ENCODE peak calls at places on chromosomes 5 and 9, in eight cellular contexts. One of them, this sample, is unnamed.

GRCh38 chr5:454936-455335 is 12.0 kb downstream of the EXOC3 start:
- DNase-seq in fibroblast of lung: no peak
- DNase-seq in breast epithelium: no peak
- DNase-seq in fibroblast of mammary gland: no peak
- DNase-seq in AG09319: no peak
- DNase-seq in kidney epithelial cell: no peak
- DNase-seq in A549: no peak
- DNase-seq in spleen: peak
- DNase-seq in this sample: peak

GRCh38 chr5:149714877-149715502 is 15.1 kb upstream of the PPARGC1B start:
- DNase-seq in breast epithelium: no peak
- DNase-seq in A549: no peak
- DNase-seq in kidney epithelial cell: no peak
- DNase-seq in fibroblast of mammary gland: no peak
- DNase-seq in spleen: no peak
- DNase-seq in AG09319: no peak
- DNase-seq in fibroblast of lung: no peak
- DNase-seq in this sample: no peak

GRCh38 chr5:7876867-7877266 is 7.9 kb downstream of the MTRR start:
- DNase-seq in fibroblast of mammary gland: peak
- DNase-seq in kidney epithelial cell: peak
- DNase-seq in spleen: no peak
- DNase-seq in AG09319: no peak
- DNase-seq in fibroblast of lung: peak
- DNase-seq in breast epithelium: no peak
- DNase-seq in A549: no peak
- DNase-seq in this sample: no peak

GRCh38 chr9:136543280-136543679 is 2.6 kb downstream of the NOTCH1 start:
- DNase-seq in kidney epithelial cell: no peak
- DNase-seq in breast epithelium: no peak
- DNase-seq in fibroblast of lung: no peak
- DNase-seq in A549: no peak
- DNase-seq in fibroblast of mammary gland: no peak
- DNase-seq in spleen: no peak
- DNase-seq in AG09319: no peak
- DNase-seq in this sample: no peak

GRCh38 chr5:151496041-151496484 is 48.7 kb downstream of the SLC36A1 start:
- DNase-seq in AG09319: no peak
- DNase-seq in fibroblast of lung: peak
- DNase-seq in spleen: no peak
- DNase-seq in kidney epithelial cell: no peak
- DNase-seq in fibroblast of mammary gland: no peak
- DNase-seq in A549: no peak
- DNase-seq in breast epithelium: no peak
- DNase-seq in this sample: no peak

GRCh38 chr9:112841261-112841660 is 49.4 kb downstream of the SLC46A2 start:
- DNase-seq in spleen: no peak
- DNase-seq in fibroblast of lung: no peak
- DNase-seq in breast epithelium: no peak
- DNase-seq in A549: no peak
- DNase-seq in kidney epithelial cell: no peak
- DNase-seq in fibroblast of mammary gland: no peak
- DNase-seq in AG09319: no peak
- DNase-seq in this sample: no peak

GRCh38 chr9:89658931-89659330 is 54.1 kb downstream of the GADD45G start:
- DNase-seq in kidney epithelial cell: no peak
- DNase-seq in spleen: peak
- DNase-seq in A549: no peak
- DNase-seq in fibroblast of mammary gland: no peak
- DNase-seq in AG09319: no peak
- DNase-seq in breast epithelium: no peak
- DNase-seq in fibroblast of lung: no peak
- DNase-seq in this sample: no peak

GRCh38 chr9:130421802-130422276 is 22.9 kb upstream of the ASS1 start:
- DNase-seq in fibroblast of lung: peak
- DNase-seq in breast epithelium: no peak
- DNase-seq in AG09319: no peak
- DNase-seq in A549: no peak
- DNase-seq in kidney epithelial cell: no peak
- DNase-seq in fibroblast of mammary gland: peak
- DNase-seq in spleen: no peak
- DNase-seq in this sample: no peak

GRCh38 chr9:105054488-105054887 is 126.5 kb upstream of the ABCA1 start:
- DNase-seq in A549: no peak
- DNase-seq in kidney epithelial cell: no peak
- DNase-seq in spleen: no peak
- DNase-seq in AG09319: peak
- DNase-seq in breast epithelium: no peak
- DNase-seq in fibroblast of lung: peak
- DNase-seq in fibroblast of mammary gland: peak
- DNase-seq in this sample: no peak

GRCh38 chr5:137313526-137314175 is 185.5 kb downstream of the SPOCK1 start:
- DNase-seq in fibroblast of lung: no peak
- DNase-seq in kidney epithelial cell: no peak
- DNase-seq in breast epithelium: no peak
- DNase-seq in fibroblast of mammary gland: no peak
- DNase-seq in A549: no peak
- DNase-seq in spleen: no peak
- DNase-seq in AG09319: no peak
- DNase-seq in this sample: no peak

GRCh38 chr9:107137495-107138202 is 145.4 kb upstream of the RAD23B start:
- DNase-seq in breast epithelium: no peak
- DNase-seq in fibroblast of mammary gland: peak
- DNase-seq in spleen: no peak
- DNase-seq in kidney epithelial cell: no peak
- DNase-seq in AG09319: no peak
- DNase-seq in fibroblast of lung: no peak
- DNase-seq in A549: peak
- DNase-seq in this sample: no peak

GRCh38 chr5:154002093-154002492 is 36.6 kb downstream of the FAM114A2 start:
- DNase-seq in fibroblast of lung: peak
- DNase-seq in fibroblast of mammary gland: peak
- DNase-seq in AG09319: peak
- DNase-seq in spleen: no peak
- DNase-seq in A549: no peak
- DNase-seq in breast epithelium: no peak
- DNase-seq in kidney epithelial cell: no peak
- DNase-seq in this sample: no peak

GRCh38 chr5:11050596-11051304 is 289.7 kb upstream of the DAP start:
- DNase-seq in A549: no peak
- DNase-seq in spleen: no peak
- DNase-seq in fibroblast of lung: peak
- DNase-seq in AG09319: no peak
- DNase-seq in fibroblast of mammary gland: peak
- DNase-seq in breast epithelium: no peak
- DNase-seq in kidney epithelial cell: no peak
- DNase-seq in this sample: no peak

GRCh38 chr9:21711504-21711903 is 90.9 kb upstream of the MTAP start:
- DNase-seq in A549: no peak
- DNase-seq in kidney epithelial cell: peak
- DNase-seq in AG09319: peak
- DNase-seq in breast epithelium: no peak
- DNase-seq in fibroblast of lung: peak
- DNase-seq in fibroblast of mammary gland: peak
- DNase-seq in spleen: no peak
- DNase-seq in this sample: no peak

GRCh38 chr5:181100121-181101015 is 30.6 kb downstream of the OR2V1 start:
- DNase-seq in breast epithelium: peak
- DNase-seq in fibroblast of lung: peak
- DNase-seq in AG09319: no peak
- DNase-seq in kidney epithelial cell: no peak
- DNase-seq in spleen: no peak
- DNase-seq in fibroblast of mammary gland: peak
- DNase-seq in A549: no peak
- DNase-seq in this sample: no peak

GRCh38 chr5:134873494-134873893 is 677 bp upstream of the TXNDC15 start:
- DNase-seq in breast epithelium: no peak
- DNase-seq in fibroblast of lung: no peak
- DNase-seq in fibroblast of mammary gland: peak
- DNase-seq in spleen: no peak
- DNase-seq in A549: no peak
- DNase-seq in AG09319: no peak
- DNase-seq in kidney epithelial cell: no peak
- DNase-seq in this sample: no peak

GRCh38 chr5:108983456-108984092 is 235.9 kb downstream of the FER start:
- DNase-seq in kidney epithelial cell: no peak
- DNase-seq in A549: no peak
- DNase-seq in fibroblast of mammary gland: peak
- DNase-seq in breast epithelium: no peak
- DNase-seq in AG09319: no peak
- DNase-seq in fibroblast of lung: peak
- DNase-seq in spleen: no peak
- DNase-seq in this sample: no peak

GRCh38 chr9:14258840-14259239 is 55.1 kb downstream of the NFIB start:
- DNase-seq in breast epithelium: no peak
- DNase-seq in AG09319: no peak
- DNase-seq in fibroblast of lung: peak
- DNase-seq in kidney epithelial cell: no peak
- DNase-seq in A549: no peak
- DNase-seq in spleen: no peak
- DNase-seq in fibroblast of mammary gland: peak
- DNase-seq in this sample: no peak

GRCh38 chr5:57738787-57739186 is 256.2 kb upstream of the ACTBL2 start:
- DNase-seq in fibroblast of lung: no peak
- DNase-seq in spleen: no peak
- DNase-seq in kidney epithelial cell: no peak
- DNase-seq in fibroblast of mammary gland: no peak
- DNase-seq in breast epithelium: no peak
- DNase-seq in A549: no peak
- DNase-seq in AG09319: no peak
- DNase-seq in this sample: no peak

GRCh38 chr5:149526855-149527590 is 24.2 kb downstream of the CSNK1A1 start:
- DNase-seq in breast epithelium: no peak
- DNase-seq in AG09319: no peak
- DNase-seq in fibroblast of mammary gland: peak
- DNase-seq in spleen: no peak
- DNase-seq in kidney epithelial cell: no peak
- DNase-seq in A549: no peak
- DNase-seq in fibroblast of lung: peak
- DNase-seq in this sample: no peak

GRCh38 chr5:132434813-132435286 is 55.7 kb downstream of the IRF1 start:
- DNase-seq in A549: no peak
- DNase-seq in AG09319: no peak
- DNase-seq in fibroblast of lung: no peak
- DNase-seq in kidney epithelial cell: no peak
- DNase-seq in fibroblast of mammary gland: no peak
- DNase-seq in spleen: no peak
- DNase-seq in breast epithelium: no peak
- DNase-seq in this sample: no peak

GRCh38 chr9:91067306-91067860 is 265.8 kb downstream of the SYK start:
- DNase-seq in kidney epithelial cell: no peak
- DNase-seq in fibroblast of mammary gland: no peak
- DNase-seq in breast epithelium: no peak
- DNase-seq in spleen: no peak
- DNase-seq in A549: no peak
- DNase-seq in fibroblast of lung: no peak
- DNase-seq in AG09319: no peak
- DNase-seq in this sample: no peak

GRCh38 chr5:123966781-123967180 is 454.8 kb downstream of the CSNK1G3 start:
- DNase-seq in A549: no peak
- DNase-seq in fibroblast of lung: no peak
- DNase-seq in fibroblast of mammary gland: no peak
- DNase-seq in kidney epithelial cell: no peak
- DNase-seq in spleen: no peak
- DNase-seq in AG09319: no peak
- DNase-seq in breast epithelium: no peak
- DNase-seq in this sample: no peak

GRCh38 chr9:10525972-10526371 is 86.8 kb downstream of the PTPRD start:
- DNase-seq in breast epithelium: no peak
- DNase-seq in AG09319: no peak
- DNase-seq in A549: no peak
- DNase-seq in kidney epithelial cell: no peak
- DNase-seq in fibroblast of lung: no peak
- DNase-seq in fibroblast of mammary gland: no peak
- DNase-seq in spleen: no peak
- DNase-seq in this sample: no peak
- TF ChIP-seq CTCF in breast epithelium: no peak
- TF ChIP-seq CTCF in AG09319: no peak
- TF ChIP-seq CTCF in A549: no peak
- TF ChIP-seq CTCF in kidney epithelial cell: peak
- TF ChIP-seq CTCF in fibroblast of lung: no peak
- TF ChIP-seq CTCF in fibroblast of mammary gland: no peak
- TF ChIP-seq CTCF in spleen: no peak
- TF ChIP-seq CTCF in this sample: no peak

GRCh38 chr9:6671416-6671815 is 25.9 kb upstream of the GLDC start:
- DNase-seq in breast epithelium: no peak
- DNase-seq in A549: no peak
- DNase-seq in fibroblast of mammary gland: no peak
- DNase-seq in spleen: no peak
- DNase-seq in fibroblast of lung: no peak
- DNase-seq in kidney epithelial cell: no peak
- DNase-seq in AG09319: no peak
- DNase-seq in this sample: no peak

GRCh38 chr9:6676254-6676928 is 30.9 kb upstream of the GLDC start:
- DNase-seq in fibroblast of lung: no peak
- DNase-seq in spleen: peak
- DNase-seq in fibroblast of mammary gland: no peak
- DNase-seq in AG09319: no peak
- DNase-seq in breast epithelium: no peak
- DNase-seq in kidney epithelial cell: no peak
- DNase-seq in A549: no peak
- DNase-seq in this sample: no peak

GRCh38 chr9:6672118-6672517 is 26.6 kb upstream of the GLDC start:
- DNase-seq in AG09319: no peak
- DNase-seq in kidney epithelial cell: no peak
- DNase-seq in fibroblast of lung: no peak
- DNase-seq in breast epithelium: no peak
- DNase-seq in fibroblast of mammary gland: no peak
- DNase-seq in A549: no peak
- DNase-seq in spleen: no peak
- DNase-seq in this sample: no peak

GRCh38 chr9:6675268-6675667 is 29.7 kb upstream of the GLDC start:
- DNase-seq in A549: no peak
- DNase-seq in kidney epithelial cell: no peak
- DNase-seq in AG09319: no peak
- DNase-seq in breast epithelium: no peak
- DNase-seq in fibroblast of mammary gland: no peak
- DNase-seq in fibroblast of lung: no peak
- DNase-seq in spleen: no peak
- DNase-seq in this sample: no peak

GRCh38 chr9:6673326-6674025 is 27.9 kb upstream of the GLDC start:
- DNase-seq in breast epithelium: no peak
- DNase-seq in fibroblast of lung: no peak
- DNase-seq in A549: no peak
- DNase-seq in fibroblast of mammary gland: no peak
- DNase-seq in kidney epithelial cell: no peak
- DNase-seq in spleen: no peak
- DNase-seq in AG09319: no peak
- DNase-seq in this sample: no peak
- TF ChIP-seq CTCF in breast epithelium: no peak
- TF ChIP-seq CTCF in fibroblast of lung: no peak
- TF ChIP-seq CTCF in A549: no peak
- TF ChIP-seq CTCF in fibroblast of mammary gland: no peak
- TF ChIP-seq CTCF in kidney epithelial cell: no peak
- TF ChIP-seq CTCF in spleen: no peak
- TF ChIP-seq CTCF in AG09319: no peak
- TF ChIP-seq CTCF in this sample: no peak

GRCh38 chr9:115018547-115019435 is 88.4 kb upstream of the TNFSF8 start:
- DNase-seq in fibroblast of lung: peak
- DNase-seq in spleen: no peak
- DNase-seq in AG09319: peak
- DNase-seq in breast epithelium: no peak
- DNase-seq in A549: no peak
- DNase-seq in fibroblast of mammary gland: peak
- DNase-seq in kidney epithelial cell: no peak
- DNase-seq in this sample: no peak
- TF ChIP-seq CTCF in fibroblast of lung: no peak
- TF ChIP-seq CTCF in spleen: no peak
- TF ChIP-seq CTCF in AG09319: no peak
- TF ChIP-seq CTCF in breast epithelium: no peak
- TF ChIP-seq CTCF in A549: no peak
- TF ChIP-seq CTCF in fibroblast of mammary gland: no peak
- TF ChIP-seq CTCF in kidney epithelial cell: no peak
- TF ChIP-seq CTCF in this sample: no peak

GRCh38 chr5:178839319-178839704 is 20.4 kb upstream of the ZNF354B start:
- DNase-seq in kidney epithelial cell: no peak
- DNase-seq in AG09319: no peak
- DNase-seq in fibroblast of mammary gland: peak
- DNase-seq in breast epithelium: peak
- DNase-seq in spleen: peak
- DNase-seq in A549: no peak
- DNase-seq in fibroblast of lung: no peak
- DNase-seq in this sample: no peak
- TF ChIP-seq CTCF in kidney epithelial cell: peak
- TF ChIP-seq CTCF in AG09319: no peak
- TF ChIP-seq CTCF in fibroblast of mammary gland: peak
- TF ChIP-seq CTCF in breast epithelium: peak
- TF ChIP-seq CTCF in spleen: peak
- TF ChIP-seq CTCF in A549: no peak
- TF ChIP-seq CTCF in fibroblast of lung: peak
- TF ChIP-seq CTCF in this sample: no peak